ENCODE peak calls at places on chromosomes 6 and 20, in nine cellular contexts. Y is adrenal gland, M is H7, D is lower leg skin, B is NCI-H2081, Q is fibroblast of the aortic adventitia, A is cardiac septum, E is WTC11, I is T1000. P is an unnamed sample.

GRCh38 chr6:145015739-145016558 is 719.4 kb downstream of the EPM2A start:
- DNase-seq in D (no peak), Q (peak; percentile 87), A (no peak), E (no peak), M (no peak), Y (peak; percentile 69), B (no peak), I (peak; percentile 17), P (no peak)

GRCh38 chr6:82365011-82365751 is 1.6 kb downstream of the TPBG start:
- DNase-seq in D (no peak), Q (no peak), E (peak; percentile 56), Y (peak; percentile 2), A (no peak), I (no peak), M (peak; percentile 70), B (no peak), P (peak; percentile 67)

GRCh38 chr20:52923123-52923543 is 49.0 kb upstream of the TSHZ2 start:
- DNase-seq in E (no peak), M (peak; percentile 5), I (peak; percentile 79), B (no peak), Q (peak; percentile 79), A (no peak), Y (peak; percentile 27), D (peak; percentile 48), P (peak; percentile 97)

GRCh38 chr6:167555836-167556235 is 230.9 kb downstream of the TTLL2 start:
- DNase-seq in D (no peak), Q (no peak), I (no peak), B (no peak), A (no peak), E (no peak), M (no peak), Y (no peak), P (no peak)

GRCh38 chr6:38396209-38396608 is 243.5 kb downstream of the BTBD9 start:
- DNase-seq in M (no peak), Q (no peak), A (no peak), Y (no peak), I (no peak), D (no peak), E (no peak), B (no peak), P (no peak)

GRCh38 chr6:37628611-37629320 is 68.9 kb downstream of the MDGA1 start:
- DNase-seq in B (no peak), Q (peak; percentile 60), I (peak; percentile 10), M (no peak), A (no peak), D (no peak), Y (no peak), E (no peak), P (no peak)

GRCh38 chr6:3214898-3215297 is 12.6 kb downstream of the TUBB2B start:
- DNase-seq in B (no peak), Q (peak; percentile 76), Y (no peak), M (no peak), D (no peak), A (no peak), I (no peak), E (no peak), P (no peak)

GRCh38 chr20:36950432-36951197 is 893 bp downstream of the SAMHD1 start:
- DNase-seq in Q (peak; percentile 39), I (no peak), E (peak; percentile 25), Y (no peak), A (peak; percentile 70), M (peak; percentile 59), D (no peak), B (no peak), P (peak; percentile 80)

P was measured in RWPE2.